ENCODE peak calls at places on chromosome 15, in ten cellular contexts. S, D, X, R, C, T, M, V, A and L are unnamed samples.

GRCh38 chr15:96303503-96304054 is 26.9 kb upstream of the NR2F2 start:
- DNase-seq in A (no peak), M (no peak), R (no peak), C (no peak), V (no peak), D (no peak), T (no peak), X (no peak), S (no peak), L (no peak)

GRCh38 chr15:66707310-66708160 is 5.5 kb downstream of the SMAD6 start:
- DNase-seq in A (no peak), C (peak; percentile 69), S (peak; percentile 79), R (no peak), M (peak; percentile 6), X (no peak), T (no peak), V (no peak), D (peak; percentile 17), L (peak; percentile 36)

GRCh38 chr15:25246641-25247417 is 192.0 kb downstream of the UBE3A start:
- DNase-seq in T (no peak), D (no peak), C (no peak), V (no peak), M (no peak), A (no peak), S (no peak), R (no peak), X (no peak), L (peak; percentile 0)

GRCh38 chr15:44735482-44736260 is 657 bp upstream of the TRIM69 start:
- DNase-seq in M (no peak), T (peak; percentile 18), A (no peak), V (no peak), S (no peak), D (no peak), X (no peak), C (no peak), R (no peak), L (no peak)

GRCh38 chr15:77032647-77033416 is 37.9 kb downstream of the PSTPIP1 start:
- DNase-seq in S (no peak), X (no peak), M (no peak), V (no peak), D (no peak), C (peak; percentile 5), A (peak; percentile 47), T (no peak), R (no peak), L (no peak)

GRCh38 chr15:52924641-52925040 is 134.5 kb upstream of the ONECUT1 start:
- DNase-seq in D (no peak), C (no peak), X (no peak), A (no peak), T (no peak), S (no peak), V (no peak), R (no peak), M (no peak), L (no peak)

GRCh38 chr15:65819563-65819960 is 27.5 kb upstream of the DENND4A start:
- DNase-seq in D (no peak), T (no peak), V (no peak), C (no peak), A (no peak), M (no peak), R (no peak), X (no peak), S (no peak), L (no peak)

GRCh38 chr15:33852570-33852969 is 115.7 kb upstream of the CHRM5 start:
- DNase-seq in C (peak; percentile 41), M (no peak), T (peak; percentile 67), X (no peak), D (peak; percentile 65), A (no peak), R (no peak), S (no peak), V (no peak), L (no peak)

GRCh38 chr15:66882251-66883020 is 180.4 kb downstream of the SMAD6 start:
- DNase-seq in T (peak; percentile 85), R (no peak), S (no peak), A (no peak), D (peak; percentile 88), V (no peak), M (no peak), X (no peak), C (peak; percentile 82), L (no peak)

GRCh38 chr15:40103124-40103858 is 5.4 kb downstream of the BMF start:
- DNase-seq in T (peak; percentile 98), S (peak; percentile 68), V (no peak), X (peak; percentile 86), C (peak; percentile 91), R (peak; percentile 59), D (peak; percentile 71), A (no peak), M (peak; percentile 93), L (no peak)

GRCh38 chr15:98077186-98077585 is 116.7 kb downstream of the ARRDC4 start:
- DNase-seq in S (no peak), R (no peak), A (no peak), C (peak; percentile 61), T (peak; percentile 71), X (no peak), M (no peak), D (peak; percentile 70), V (no peak), L (no peak)

GRCh38 chr15:62853114-62853832 is 189.3 kb upstream of the TPM1 start:
- DNase-seq in V (no peak), M (no peak), A (no peak), C (peak; percentile 16), X (no peak), D (no peak), R (peak; percentile 21), T (peak; percentile 67), S (no peak), L (no peak)

GRCh38 chr15:49621327-49622210 is 721 bp downstream of the DTWD1 start:
- DNase-seq in S (no peak), R (peak; percentile 16), M (peak; percentile 2), X (no peak), D (peak; percentile 35), V (no peak), T (no peak), C (no peak), A (no peak), L (no peak)

GRCh38 chr15:58332676-58333400 is 99.0 kb upstream of the LIPC start:
- DNase-seq in D (peak; percentile 93), T (peak; percentile 50), R (no peak), S (no peak), V (no peak), M (peak; percentile 26), C (peak; percentile 51), A (no peak), X (no peak), L (no peak)

GRCh38 chr15:67148196-67148701 is 82.8 kb downstream of the SMAD3 start:
- DNase-seq in S (no peak), T (peak; percentile 60), V (no peak), C (peak; percentile 71), M (no peak), D (peak; percentile 81), X (no peak), R (no peak), A (no peak), L (no peak)

GRCh38 chr15:43792761-43793493 is 807 bp downstream of the SERF2 start:
- DNase-seq in D (peak; percentile 46), M (no peak), T (peak; percentile 31), A (no peak), V (no peak), C (peak; percentile 67), X (no peak), S (no peak), R (no peak), L (peak; percentile 13)

GRCh38 chr15:46229263-46229662 is 594.4 kb downstream of the SQOR start:
- DNase-seq in C (no peak), D (no peak), M (no peak), A (no peak), T (no peak), S (no peak), V (no peak), R (no peak), X (no peak), L (no peak)

GRCh38 chr15:60903221-60903620 is 325.9 kb downstream of the RORA start:
- DNase-seq in M (no peak), R (no peak), V (no peak), D (no peak), X (no peak), T (no peak), A (no peak), S (no peak), C (no peak), L (no peak)

GRCh38 chr15:33458421-33458820 is 147.7 kb downstream of the RYR3 start:
- DNase-seq in M (no peak), T (no peak), R (no peak), V (no peak), A (no peak), C (no peak), X (no peak), D (no peak), S (no peak), L (no peak)

GRCh38 chr15:92944946-92945521 is 44.9 kb downstream of the CHD2 start:
- DNase-seq in R (no peak), M (no peak), S (no peak), C (no peak), X (no peak), D (no peak), T (no peak), A (no peak), V (no peak), L (no peak)

GRCh38 chr15:75945953-75946352 is 42.3 kb downstream of the FBXO22 start:
- DNase-seq in T (peak; percentile 56), A (no peak), X (no peak), M (no peak), C (no peak), V (no peak), S (no peak), D (peak; percentile 80), R (no peak), L (no peak)